ENCODE peak calls at places on chromosome 21, in seven cellular contexts. N, U, S, C, A, T and R are unnamed samples.

GRCh38 chr21:28402616-28402989 is 590.1 kb downstream of the LTN1 start:
- DNase-seq in N (no peak), U (no peak), S (no peak), C (no peak), A (no peak), T (no peak), R (no peak)

GRCh38 chr21:34363733-34364132 is at the start of gene KCNE2:
- DNase-seq in N (no peak), U (peak; percentile 13), S (no peak), C (no peak), A (no peak), T (no peak), R (no peak)

GRCh38 chr21:29148535-29148934 is 18.1 kb downstream of the MAP3K7CL start:
- DNase-seq in N (no peak), U (no peak), S (peak; percentile 53), C (peak; percentile 93), A (no peak), T (no peak), R (no peak)

GRCh38 chr21:34243562-34243961 is 120.2 kb upstream of the KCNE2 start:
- DNase-seq in N (peak; percentile 11), U (peak; percentile 39), S (no peak), C (no peak), A (no peak), T (peak; percentile 28), R (peak; percentile 29)

GRCh38 chr21:34199121-34199910 is 125.9 kb downstream of the MRPS6 start:
- DNase-seq in N (no peak), U (no peak), S (no peak), C (no peak), A (no peak), T (no peak), R (peak; percentile 36)

GRCh38 chr21:30044447-30045064 is 104.8 kb upstream of the GRIK1 start:
- DNase-seq in N (peak; percentile 33), U (peak; percentile 7), S (no peak), C (peak; percentile 8), A (no peak), T (peak; percentile 11), R (no peak)

GRCh38 chr21:42521384-42521783 is 7.7 kb downstream of the SLC37A1 start:
- DNase-seq in N (no peak), U (no peak), S (no peak), C (no peak), A (no peak), T (no peak), R (no peak)

GRCh38 chr21:37758997-37759396 is 157.3 kb downstream of the KCNJ6 start:
- DNase-seq in N (peak; percentile 57), U (peak; percentile 26), S (no peak), C (no peak), A (peak; percentile 41), T (peak; percentile 81), R (peak; percentile 63)

GRCh38 chr21:31609081-31609480 is 50.4 kb upstream of the SOD1 start:
- DNase-seq in N (no peak), U (no peak), S (no peak), C (no peak), A (no peak), T (no peak), R (peak; percentile 20)

GRCh38 chr21:42531771-42532170 is 18.1 kb downstream of the SLC37A1 start:
- DNase-seq in N (no peak), U (no peak), S (no peak), C (no peak), A (no peak), T (no peak), R (no peak)

GRCh38 chr21:26169061-26169610 is 1.4 kb downstream of the APP start:
- DNase-seq in N (peak; percentile 25), U (peak; percentile 63), S (no peak), C (peak; percentile 57), A (peak; percentile 77), T (peak; percentile 92), R (peak; percentile 67)

GRCh38 chr21:14995695-14996490 is 68.9 kb downstream of the NRIP1 start:
- DNase-seq in N (no peak), U (no peak), S (no peak), C (no peak), A (no peak), T (no peak), R (no peak)

GRCh38 chr21:15604424-15604823 is 125.4 kb upstream of the USP25 start:
- DNase-seq in N (no peak), U (no peak), S (no peak), C (no peak), A (no peak), T (no peak), R (no peak)

GRCh38 chr21:28537371-28538079 is 455.2 kb downstream of the LTN1 start:
- DNase-seq in N (no peak), U (no peak), S (peak; percentile 96), C (peak; percentile 97), A (no peak), T (no peak), R (no peak)

GRCh38 chr21:28423521-28423920 is 569.2 kb downstream of the LTN1 start:
- DNase-seq in N (no peak), U (no peak), S (no peak), C (no peak), A (no peak), T (no peak), R (no peak)

GRCh38 chr21:44602474-44602871 is 2.1 kb downstream of the KRTAP10-7 start:
- DNase-seq in N (no peak), U (no peak), S (no peak), C (no peak), A (no peak), T (no peak), R (no peak)

GRCh38 chr21:31484219-31484618 is 140.2 kb upstream of the TIAM1 start:
- DNase-seq in N (no peak), U (no peak), S (no peak), C (no peak), A (no peak), T (no peak), R (no peak)

GRCh38 chr21:44518684-44519083 is 21.3 kb downstream of the KRTAP10-1 start:
- DNase-seq in N (no peak), U (no peak), S (no peak), C (no peak), A (no peak), T (no peak), R (no peak)

GRCh38 chr21:34599534-34600101 is 15.3 kb downstream of the RCAN1 start:
- DNase-seq in N (no peak), U (peak; percentile 81), S (no peak), C (no peak), A (no peak), T (peak; percentile 24), R (no peak)